ENCODE peak calls at places on chromosomes 1 and 21, in four cellular contexts. One of them, this sample, is unnamed.

GRCh38 chr1:65425697-65426096 is 5.2 kb downstream of the LEPR start:
- DNase-seq in ovary: no peak
- DNase-seq in RWPE1: peak; percentile 78
- DNase-seq in fibroblast of mammary gland: peak; percentile 89
- DNase-seq in this sample: no peak

GRCh38 chr1:68819190-68819829 is 322.4 kb upstream of the DEPDC1 start:
- DNase-seq in ovary: no peak
- DNase-seq in RWPE1: peak; percentile 17
- DNase-seq in fibroblast of mammary gland: peak; percentile 4
- DNase-seq in this sample: no peak

GRCh38 chr1:61043010-61043820 is 39.1 kb upstream of the NFIA start:
- DNase-seq in ovary: peak; percentile 84
- DNase-seq in RWPE1: peak; percentile 85
- DNase-seq in fibroblast of mammary gland: peak; percentile 70
- DNase-seq in this sample: peak; percentile 84

GRCh38 chr1:87203890-87204289 is 124.8 kb upstream of the LMO4 start:
- DNase-seq in ovary: no peak
- DNase-seq in RWPE1: no peak
- DNase-seq in fibroblast of mammary gland: peak; percentile 80
- DNase-seq in this sample: no peak

GRCh38 chr21:34724131-34724856 is 55.5 kb downstream of the CLIC6 start:
- DNase-seq in ovary: no peak
- DNase-seq in RWPE1: no peak
- DNase-seq in fibroblast of mammary gland: no peak
- DNase-seq in this sample: no peak

GRCh38 chr1:19814681-19815503 is at the start of gene RNF186:
- DNase-seq in ovary: no peak
- DNase-seq in RWPE1: no peak
- DNase-seq in fibroblast of mammary gland: no peak
- DNase-seq in this sample: no peak

GRCh38 chr1:43632135-43632670 is 17.7 kb upstream of the KDM4A start:
- DNase-seq in ovary: no peak
- DNase-seq in RWPE1: no peak
- DNase-seq in fibroblast of mammary gland: no peak
- DNase-seq in this sample: no peak

GRCh38 chr1:97567000-97567749 is 353.7 kb downstream of the DPYD start:
- DNase-seq in ovary: no peak
- DNase-seq in RWPE1: no peak
- DNase-seq in fibroblast of mammary gland: no peak
- DNase-seq in this sample: no peak

GRCh38 chr1:73673980-73674379 is 524.0 kb downstream of the LRRIQ3 start:
- DNase-seq in ovary: no peak
- DNase-seq in RWPE1: peak; percentile 13
- DNase-seq in fibroblast of mammary gland: no peak
- DNase-seq in this sample: no peak

GRCh38 chr1:150006881-150007401 is 3.6 kb downstream of the OTUD7B start:
- DNase-seq in ovary: no peak
- DNase-seq in RWPE1: no peak
- DNase-seq in fibroblast of mammary gland: peak; percentile 65
- DNase-seq in this sample: no peak

DNA sequence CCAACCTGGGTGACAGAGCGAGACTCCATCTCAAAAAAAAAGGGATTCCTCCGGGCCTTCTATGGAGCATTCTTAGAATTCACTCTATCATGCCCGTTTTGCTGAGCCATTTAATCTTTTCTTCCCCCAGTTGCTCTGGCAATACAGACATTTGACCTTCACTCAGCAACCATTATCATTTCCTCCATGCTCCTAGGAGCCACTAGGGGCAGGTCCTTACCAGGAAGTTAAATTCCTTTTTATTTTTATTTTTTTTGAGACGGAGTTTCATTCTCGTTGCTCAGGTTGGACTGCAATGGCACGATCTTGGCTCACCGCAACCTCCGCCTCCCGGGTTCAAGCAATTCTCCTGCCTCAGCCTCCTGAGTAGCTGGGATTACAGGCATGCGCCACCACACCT is 9.7 kb upstream of the CGN start:
- DNase-seq in ovary: no peak
- DNase-seq in RWPE1: no peak
- DNase-seq in fibroblast of mammary gland: no peak
- DNase-seq in this sample: no peak
- TF ChIP-seq CTCF in ovary: no peak
- TF ChIP-seq CTCF in RWPE1: no peak
- TF ChIP-seq CTCF in fibroblast of mammary gland: peak; percentile 30
- TF ChIP-seq CTCF in this sample: peak; percentile 20

GRCh38 chr1:208461680-208462079 is 217.5 kb upstream of the PLXNA2 start:
- DNase-seq in ovary: no peak
- DNase-seq in RWPE1: peak; percentile 8
- DNase-seq in fibroblast of mammary gland: no peak
- DNase-seq in this sample: no peak
- TF ChIP-seq CTCF in ovary: no peak
- TF ChIP-seq CTCF in RWPE1: no peak
- TF ChIP-seq CTCF in fibroblast of mammary gland: peak; percentile 3
- TF ChIP-seq CTCF in this sample: peak; percentile 41

GRCh38 chr1:197397899-197398298 is 129.8 kb downstream of the CRB1 start:
- DNase-seq in ovary: no peak
- DNase-seq in RWPE1: no peak
- DNase-seq in fibroblast of mammary gland: no peak
- DNase-seq in this sample: no peak

GRCh38 chr1:197399691-197400521 is 131.9 kb downstream of the CRB1 start:
- DNase-seq in ovary: no peak
- DNase-seq in RWPE1: peak; percentile 76
- DNase-seq in fibroblast of mammary gland: peak; percentile 58
- DNase-seq in this sample: no peak

GRCh38 chr1:197400522-197400902 is 132.5 kb downstream of the CRB1 start:
- DNase-seq in ovary: no peak
- DNase-seq in RWPE1: no peak
- DNase-seq in fibroblast of mammary gland: no peak
- DNase-seq in this sample: no peak

DNA sequence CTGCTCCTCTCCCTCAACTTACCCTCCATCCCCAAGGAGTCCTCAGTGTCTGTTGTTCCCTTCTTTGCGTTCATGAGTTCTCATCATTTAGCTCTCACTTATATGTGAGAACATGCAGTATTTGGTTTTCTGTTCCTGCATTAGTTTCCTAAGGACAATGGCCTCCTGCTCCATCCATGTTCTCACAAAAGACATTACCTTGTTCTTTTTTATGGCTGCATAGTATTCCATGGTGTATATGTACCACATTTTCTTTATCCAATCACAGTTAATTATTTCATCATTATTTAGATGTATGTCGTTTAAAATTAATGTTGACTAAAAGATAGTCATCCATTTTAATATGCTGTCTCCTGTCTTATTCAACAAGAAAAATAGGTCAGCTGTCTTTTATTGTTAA is 134.1 kb downstream of the CRB1 start:
- DNase-seq in ovary: no peak
- DNase-seq in RWPE1: no peak
- DNase-seq in fibroblast of mammary gland: no peak
- DNase-seq in this sample: no peak
- TF ChIP-seq CTCF in ovary: no peak
- TF ChIP-seq CTCF in RWPE1: no peak
- TF ChIP-seq CTCF in fibroblast of mammary gland: no peak
- TF ChIP-seq CTCF in this sample: no peak

GRCh38 chr1:29433830-29434229 is 197.5 kb downstream of the PTPRU start:
- DNase-seq in ovary: no peak
- DNase-seq in RWPE1: no peak
- DNase-seq in fibroblast of mammary gland: no peak
- DNase-seq in this sample: no peak

GRCh38 chr1:29439615-29440014 is 203.3 kb downstream of the PTPRU start:
- DNase-seq in ovary: no peak
- DNase-seq in RWPE1: no peak
- DNase-seq in fibroblast of mammary gland: no peak
- DNase-seq in this sample: no peak

GRCh38 chr1:29437946-29438345 is 201.6 kb downstream of the PTPRU start:
- DNase-seq in ovary: no peak
- DNase-seq in RWPE1: no peak
- DNase-seq in fibroblast of mammary gland: no peak
- DNase-seq in this sample: no peak

GRCh38 chr1:29438991-29439390 is 202.7 kb downstream of the PTPRU start:
- DNase-seq in ovary: no peak
- DNase-seq in RWPE1: no peak
- DNase-seq in fibroblast of mammary gland: no peak
- DNase-seq in this sample: no peak

DNA sequence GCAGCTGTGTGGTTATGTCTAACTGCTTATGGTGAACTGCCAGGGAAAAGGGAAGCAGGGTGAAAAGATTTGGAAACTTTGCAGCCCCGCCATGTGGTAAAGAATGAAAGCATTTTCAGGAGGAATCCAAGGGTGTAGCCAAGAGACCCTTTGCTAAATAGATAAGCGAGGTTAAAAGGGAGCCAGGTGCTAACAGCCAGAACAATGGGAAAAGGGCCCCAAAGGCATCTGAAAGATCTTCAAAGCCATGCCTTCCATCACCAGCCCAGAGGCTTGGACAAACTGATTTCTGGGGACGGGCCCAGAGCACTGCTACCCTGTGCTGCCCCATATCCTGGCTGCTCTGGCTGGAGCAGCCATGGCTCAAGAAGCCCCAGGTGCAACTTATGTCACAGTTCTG is 200.1 kb downstream of the PTPRU start:
- DNase-seq in ovary: no peak
- DNase-seq in RWPE1: no peak
- DNase-seq in fibroblast of mammary gland: no peak
- DNase-seq in this sample: no peak
- TF ChIP-seq CTCF in ovary: no peak
- TF ChIP-seq CTCF in RWPE1: no peak
- TF ChIP-seq CTCF in fibroblast of mammary gland: no peak
- TF ChIP-seq CTCF in this sample: no peak

GRCh38 chr1:223374064-223374610 is 10.2 kb upstream of the SUSD4 start:
- DNase-seq in ovary: no peak
- DNase-seq in RWPE1: no peak
- DNase-seq in fibroblast of mammary gland: no peak
- DNase-seq in this sample: no peak
- TF ChIP-seq CTCF in ovary: no peak
- TF ChIP-seq CTCF in RWPE1: no peak
- TF ChIP-seq CTCF in fibroblast of mammary gland: no peak
- TF ChIP-seq CTCF in this sample: no peak

GRCh38 chr1:209993061-209993830 is 55.2 kb downstream of the SYT14 start:
- DNase-seq in ovary: no peak
- DNase-seq in RWPE1: no peak
- DNase-seq in fibroblast of mammary gland: no peak
- DNase-seq in this sample: no peak

GRCh38 chr1:209983953-209984352 is 45.9 kb downstream of the SYT14 start:
- DNase-seq in ovary: no peak
- DNase-seq in RWPE1: no peak
- DNase-seq in fibroblast of mammary gland: no peak
- DNase-seq in this sample: no peak

GRCh38 chr1:209985002-209985401 is 47.0 kb downstream of the SYT14 start:
- DNase-seq in ovary: no peak
- DNase-seq in RWPE1: no peak
- DNase-seq in fibroblast of mammary gland: no peak
- DNase-seq in this sample: no peak

GRCh38 chr1:209988706-209989105 is 50.7 kb downstream of the SYT14 start:
- DNase-seq in ovary: no peak
- DNase-seq in RWPE1: no peak
- DNase-seq in fibroblast of mammary gland: no peak
- DNase-seq in this sample: no peak

DNA sequence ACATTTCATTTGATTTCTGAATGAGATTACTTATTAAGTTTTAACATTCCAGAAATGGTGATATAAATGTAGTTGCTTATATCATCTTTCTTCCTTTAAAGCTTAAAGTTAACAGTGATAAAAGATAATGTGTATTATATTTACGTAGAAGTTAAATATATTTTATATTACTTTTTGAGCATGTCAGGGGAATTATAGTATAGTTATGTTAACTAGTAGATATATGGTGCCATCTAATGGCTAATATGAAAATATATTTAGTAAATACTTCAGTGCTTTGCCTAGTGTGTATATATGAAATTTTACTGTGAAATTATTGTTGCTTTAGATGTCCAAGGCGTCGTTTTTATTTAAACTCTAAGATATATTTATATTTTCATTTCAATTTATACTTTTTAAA is 51.5 kb downstream of the SYT14 start:
- DNase-seq in ovary: no peak
- DNase-seq in RWPE1: peak; percentile 26
- DNase-seq in fibroblast of mammary gland: peak; percentile 25
- DNase-seq in this sample: no peak
- TF ChIP-seq CTCF in ovary: no peak
- TF ChIP-seq CTCF in RWPE1: peak; percentile 36
- TF ChIP-seq CTCF in fibroblast of mammary gland: peak; percentile 27
- TF ChIP-seq CTCF in this sample: no peak

GRCh38 chr1:34845131-34845901 is 14.2 kb downstream of the SMIM12 start:
- DNase-seq in ovary: no peak
- DNase-seq in RWPE1: no peak
- DNase-seq in fibroblast of mammary gland: no peak
- DNase-seq in this sample: no peak
- TF ChIP-seq CTCF in ovary: no peak
- TF ChIP-seq CTCF in RWPE1: no peak
- TF ChIP-seq CTCF in fibroblast of mammary gland: no peak
- TF ChIP-seq CTCF in this sample: no peak

GRCh38 chr1:178279287-178279686 is 185.4 kb downstream of the RASAL2 start:
- DNase-seq in ovary: no peak
- DNase-seq in RWPE1: no peak
- DNase-seq in fibroblast of mammary gland: no peak
- DNase-seq in this sample: no peak

GRCh38 chr1:178283409-178283808 is 189.5 kb downstream of the RASAL2 start:
- DNase-seq in ovary: no peak
- DNase-seq in RWPE1: no peak
- DNase-seq in fibroblast of mammary gland: peak; percentile 78
- DNase-seq in this sample: peak; percentile 57

GRCh38 chr1:178284059-178284458 is 190.2 kb downstream of the RASAL2 start:
- DNase-seq in ovary: no peak
- DNase-seq in RWPE1: no peak
- DNase-seq in fibroblast of mammary gland: no peak
- DNase-seq in this sample: no peak

GRCh38 chr1:178278135-178278534 is 184.2 kb downstream of the RASAL2 start:
- DNase-seq in ovary: no peak
- DNase-seq in RWPE1: no peak
- DNase-seq in fibroblast of mammary gland: no peak
- DNase-seq in this sample: no peak

DNA sequence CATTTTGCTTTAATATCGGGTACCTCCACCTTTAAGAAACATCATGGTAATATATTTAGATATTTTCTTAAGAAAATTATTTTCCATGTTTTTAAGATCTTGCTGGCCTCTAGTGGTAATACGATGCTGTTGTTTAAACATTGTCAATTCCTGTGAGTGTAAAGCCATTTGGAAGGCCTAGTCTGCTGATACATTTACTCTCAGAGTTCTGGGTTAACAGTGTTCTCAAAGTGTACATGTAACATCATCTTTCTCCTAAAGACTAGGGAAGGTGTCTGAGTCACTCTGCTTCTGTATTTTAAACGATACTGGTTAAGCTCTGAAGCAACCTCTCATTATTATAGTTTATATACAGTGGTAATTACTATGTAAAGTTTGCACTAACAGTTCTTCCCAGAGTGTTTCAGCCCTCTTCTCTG is 189.1 kb downstream of the RASAL2 start:
- DNase-seq in ovary: no peak
- DNase-seq in RWPE1: peak; percentile 48
- DNase-seq in fibroblast of mammary gland: peak; percentile 84
- DNase-seq in this sample: no peak
- TF ChIP-seq CTCF in ovary: no peak
- TF ChIP-seq CTCF in RWPE1: peak; percentile 76
- TF ChIP-seq CTCF in fibroblast of mammary gland: peak; percentile 72
- TF ChIP-seq CTCF in this sample: peak; percentile 53

GRCh38 chr1:199460933-199461332 is 566.6 kb upstream of the NR5A2 start:
- DNase-seq in ovary: no peak
- DNase-seq in RWPE1: no peak
- DNase-seq in fibroblast of mammary gland: no peak
- DNase-seq in this sample: no peak
- TF ChIP-seq CTCF in ovary: no peak
- TF ChIP-seq CTCF in RWPE1: no peak
- TF ChIP-seq CTCF in fibroblast of mammary gland: peak; percentile 2
- TF ChIP-seq CTCF in this sample: no peak